ENCODE peak calls at places on chromosomes 11 and 22, in seven cellular contexts. W, X, Q, M, Z, V and U are unnamed samples.

GRCh38 chr22:30438559-30438958 is 13.0 kb downstream of the MTFP1 start:
- DNase-seq in M (no peak), W (no peak), Q (no peak), Z (no peak), V (no peak), X (no peak), U (no peak)

GRCh38 chr11:132944557-132944920 is 587.8 kb downstream of the OPCML start:
- DNase-seq in M (no peak), W (no peak), V (no peak), Z (no peak), X (no peak), Q (no peak), U (no peak)

GRCh38 chr22:39290724-39291161 is 28.7 kb downstream of the RPL3 start:
- DNase-seq in V (no peak), X (no peak), Q (no peak), M (no peak), W (peak; percentile 59), Z (peak; percentile 51), U (no peak)

GRCh38 chr11:15159085-15159484 is 44.4 kb downstream of the INSC start:
- DNase-seq in W (peak; percentile 11), Z (peak; percentile 56), Q (no peak), M (no peak), X (no peak), V (no peak), U (peak; percentile 41)

GRCh38 chr11:4947505-4947904 is at the start of gene OR51A4:
- DNase-seq in Z (no peak), X (no peak), V (no peak), Q (no peak), W (no peak), M (no peak), U (no peak)

GRCh38 chr11:1739576-1739975 is 10.8 kb downstream of the IFITM10 start:
- DNase-seq in X (no peak), Q (peak; percentile 48), Z (no peak), V (no peak), W (no peak), M (no peak), U (no peak)

GRCh38 chr11:71342951-71343827 is 90.8 kb upstream of the SHANK2 start:
- DNase-seq in Q (no peak), W (peak; percentile 82), Z (peak; percentile 39), X (peak; percentile 43), M (no peak), V (no peak), U (no peak)

GRCh38 chr22:26709617-26710390 is 52.4 kb downstream of the MIAT start:
- DNase-seq in Q (no peak), Z (no peak), W (no peak), X (no peak), M (no peak), V (no peak), U (no peak)

GRCh38 chr11:111097191-111097590 is 148.3 kb upstream of the POU2AF2 start:
- DNase-seq in V (no peak), M (no peak), Z (peak; percentile 12), X (no peak), Q (no peak), W (no peak), U (no peak)

GRCh38 chr11:20031155-20032001 is 128.9 kb downstream of the DBX1 start:
- DNase-seq in M (no peak), V (peak; percentile 53), Q (no peak), Z (peak; percentile 73), X (no peak), W (no peak), U (no peak)

GRCh38 chr22:36765943-36766450 is 9.9 kb downstream of the IFT27 start:
- DNase-seq in V (no peak), W (no peak), Q (no peak), Z (no peak), M (no peak), X (no peak), U (no peak)

GRCh38 chr11:122758361-122758760 is 79.9 kb upstream of the CRTAM start:
- DNase-seq in M (no peak), Q (no peak), W (no peak), V (no peak), X (no peak), Z (no peak), U (no peak)

GRCh38 chr22:45995405-45996101 is 18.6 kb upstream of the WNT7B start:
- DNase-seq in W (no peak), M (no peak), V (no peak), Q (no peak), X (no peak), Z (no peak), U (no peak)

GRCh38 chr22:37281195-37281594 is 1.1 kb upstream of the CYTH4 start:
- DNase-seq in V (no peak), Q (no peak), X (no peak), Z (no peak), M (no peak), W (no peak), U (no peak)

GRCh38 chr11:82969811-82970210 is 68.3 kb downstream of the DDIAS start:
- DNase-seq in M (no peak), Q (no peak), V (no peak), Z (no peak), X (no peak), W (no peak), U (no peak)

GRCh38 chr22:30605449-30606110 is 1.4 kb upstream of the TCN2 start:
- DNase-seq in W (peak; percentile 69), V (no peak), Z (peak; percentile 36), X (peak; percentile 70), Q (peak; percentile 72), M (peak; percentile 5), U (peak; percentile 70)

GRCh38 chr11:32068134-32068533 is 22.7 kb upstream of the RCN1 start:
- DNase-seq in W (no peak), X (no peak), V (no peak), Q (no peak), M (no peak), Z (no peak), U (no peak)

GRCh38 chr22:22462813-22463567 is 45.6 kb downstream of the ZNF280B start:
- DNase-seq in V (no peak), W (no peak), M (no peak), Q (no peak), X (no peak), Z (no peak), U (no peak)

GRCh38 chr11:35237860-35238715 is 99.1 kb downstream of the CD44 start:
- DNase-seq in M (no peak), V (no peak), Q (peak; percentile 51), X (peak; percentile 73), W (no peak), Z (peak; percentile 41), U (peak; percentile 66)

GRCh38 chr11:95306816-95307215 is 75.8 kb upstream of the SESN3 start:
- DNase-seq in W (no peak), Q (no peak), Z (no peak), V (no peak), M (no peak), X (no peak), U (peak; percentile 26)

GRCh38 chr22:44748524-44748923 is 3.9 kb upstream of the ARHGAP8 start:
- DNase-seq in Q (no peak), X (no peak), M (no peak), V (no peak), W (no peak), Z (no peak), U (no peak)

GRCh38 chr11:117390743-117391142 is 63.1 kb downstream of the CEP164 start:
- DNase-seq in V (no peak), M (no peak), Z (no peak), Q (no peak), X (no peak), W (no peak), U (no peak)

GRCh38 chr22:36767035-36767775 is 8.7 kb downstream of the IFT27 start:
- DNase-seq in Q (no peak), Z (no peak), M (no peak), V (no peak), X (no peak), W (no peak), U (no peak)